ENCODE peak calls at places on chromosomes 7 and 10, in eight cellular contexts. R is T-helper 17 cell; F is progenitor cell of endocrine pancreas; I is tibial nerve; X is OCI-LY7; C is HT1080; Q is T-helper 1 cell; Y is activated CD8-positive, alpha-beta memory T cell treated with anti-CD3 and anti-CD28 coated beads for 24 hours. G is an unnamed sample.

GRCh38 chr10:77574436-77574835 is 63.2 kb downstream of the KCNMA1 start:
- DNase-seq in R (no peak), F (no peak), I (no peak), X (no peak), C (no peak), Q (no peak), Y (no peak), G (no peak)

GRCh38 chr7:77368974-77369373 is 47.2 kb downstream of the GSAP start:
- DNase-seq in R (no peak), F (no peak), I (no peak), X (no peak), C (no peak), Q (no peak), Y (no peak), G (no peak)

GRCh38 chr7:93402944-93403343 is 170.8 kb downstream of the VPS50 start:
- DNase-seq in R (no peak), F (no peak), I (no peak), X (no peak), C (no peak), Q (no peak), Y (no peak), G (no peak)

GRCh38 chr7:55348502-55348901 is 16.6 kb upstream of the LANCL2 start:
- DNase-seq in R (no peak), F (no peak), I (no peak), X (no peak), C (peak; percentile 70), Q (peak; percentile 64), Y (no peak), G (no peak)

GRCh38 chr7:150404785-150405583 is 25.9 kb downstream of the ZNF775 start:
- DNase-seq in R (peak; percentile 68), F (peak; percentile 84), I (peak; percentile 78), X (peak; percentile 90), C (peak; percentile 82), Q (peak; percentile 90), Y (peak; percentile 89), G (peak; percentile 93)

GRCh38 chr7:98341106-98341505 is 59.6 kb downstream of the BRI3 start:
- DNase-seq in R (no peak), F (no peak), I (no peak), X (no peak), C (no peak), Q (no peak), Y (no peak), G (no peak)

GRCh38 chr7:110090113-110090820 is 1000.7 kb upstream of the LRRN3 start:
- DNase-seq in R (no peak), F (no peak), I (no peak), X (peak; percentile 1), C (peak; percentile 27), Q (peak; percentile 3), Y (no peak), G (no peak)

GRCh38 chr7:103902917-103903316 is 86.5 kb downstream of the RELN start:
- DNase-seq in R (no peak), F (no peak), I (no peak), X (no peak), C (no peak), Q (no peak), Y (no peak), G (no peak)

GRCh38 chr7:157684157-157684595 is 347.4 kb downstream of the DNAJB6 start:
- DNase-seq in R (no peak), F (no peak), I (no peak), X (no peak), C (no peak), Q (no peak), Y (no peak), G (peak; percentile 70)

GRCh38 chr7:130084037-130084875 is 13.9 kb downstream of the KLHDC10 start:
- DNase-seq in R (no peak), F (no peak), I (no peak), X (peak; percentile 26), C (no peak), Q (no peak), Y (no peak), G (no peak)

GRCh38 chr7:151495360-151495759 is 24.3 kb downstream of the RHEB start:
- DNase-seq in R (no peak), F (no peak), I (no peak), X (no peak), C (no peak), Q (no peak), Y (no peak), G (no peak)

GRCh38 chr10:1373287-1373686 is 317.1 kb downstream of the WDR37 start:
- DNase-seq in R (no peak), F (no peak), I (no peak), X (no peak), C (no peak), Q (no peak), Y (peak; percentile 35), G (no peak)

GRCh38 chr7:4713183-4713784 is 31.2 kb downstream of the FOXK1 start:
- DNase-seq in R (no peak), F (no peak), I (peak; percentile 51), X (no peak), C (no peak), Q (no peak), Y (no peak), G (no peak)

GRCh38 chr10:112250555-112250954 is 32.6 kb upstream of the TECTB start:
- DNase-seq in R (no peak), F (no peak), I (no peak), X (no peak), C (peak; percentile 70), Q (no peak), Y (no peak), G (no peak)

GRCh38 chr10:122162566-122163181 is 108.4 kb upstream of the BTBD16 start:
- DNase-seq in R (no peak), F (peak; percentile 39), I (no peak), X (no peak), C (no peak), Q (no peak), Y (no peak), G (no peak)

GRCh38 chr10:125377368-125377767 is 217.0 kb upstream of the CTBP2 start:
- DNase-seq in R (no peak), F (no peak), I (no peak), X (no peak), C (no peak), Q (no peak), Y (no peak), G (no peak)

GRCh38 chr10:79404690-79405131 is 40.7 kb downstream of the ZCCHC24 start:
- DNase-seq in R (no peak), F (no peak), I (no peak), X (no peak), C (no peak), Q (no peak), Y (no peak), G (no peak)

GRCh38 chr7:140564643-140565042 is 76.0 kb downstream of the DENND2A start:
- DNase-seq in R (no peak), F (no peak), I (no peak), X (no peak), C (no peak), Q (no peak), Y (no peak), G (no peak)

GRCh38 chr7:93890464-93891068 is at the start of gene TFPI2:
- DNase-seq in R (no peak), F (peak; percentile 34), I (no peak), X (no peak), C (no peak), Q (no peak), Y (peak; percentile 58), G (peak; percentile 70)

GRCh38 chr10:86368987-86369386 is 2.4 kb upstream of the GRID1 start:
- DNase-seq in R (no peak), F (no peak), I (no peak), X (no peak), C (no peak), Q (no peak), Y (no peak), G (peak; percentile 17)

GRCh38 chr7:94412762-94413322 is 18.1 kb downstream of the COL1A2 start:
- DNase-seq in R (no peak), F (no peak), I (no peak), X (no peak), C (no peak), Q (no peak), Y (no peak), G (no peak)

GRCh38 chr7:123533929-123534382 is 439 bp downstream of the IQUB start:
- DNase-seq in R (no peak), F (no peak), I (peak; percentile 7), X (peak; percentile 4), C (no peak), Q (no peak), Y (no peak), G (no peak)

GRCh38 chr10:59675812-59676211 is 33.8 kb downstream of the SLC16A9 start:
- DNase-seq in R (no peak), F (no peak), I (no peak), X (peak; percentile 30), C (peak; percentile 20), Q (no peak), Y (no peak), G (peak; percentile 48)

G was measured in ecto neural progenitor cell.